ENCODE peak calls at places on chromosomes 11 and 22, in four cellular contexts. One of them, this sample, is unnamed.

GRCh38 chr22:37222440-37222971 is 10.2 kb upstream of the SSTR3 start:
- DNase-seq in effector CD4-positive, alpha-beta T cell: no peak
- DNase-seq in HCT116: no peak
- DNase-seq in GOT3: no peak
- DNase-seq in this sample: no peak

GRCh38 chr11:69044111-69045013 is 4.4 kb upstream of the TPCN2 start:
- DNase-seq in GOT3: no peak
- DNase-seq in HCT116: peak
- DNase-seq in effector CD4-positive, alpha-beta T cell: no peak
- DNase-seq in this sample: no peak

GRCh38 chr11:64794526-64794925 is 8.5 kb downstream of the MAP4K2 start:
- DNase-seq in GOT3: no peak
- DNase-seq in HCT116: no peak
- DNase-seq in effector CD4-positive, alpha-beta T cell: no peak
- DNase-seq in this sample: no peak

GRCh38 chr11:6523253-6523652 is 26.2 kb downstream of the DNHD1 start:
- DNase-seq in GOT3: no peak
- DNase-seq in HCT116: peak
- DNase-seq in effector CD4-positive, alpha-beta T cell: no peak
- DNase-seq in this sample: no peak

GRCh38 chr11:44718612-44719390 is 8.0 kb upstream of the TSPAN18 start:
- DNase-seq in HCT116: no peak
- DNase-seq in effector CD4-positive, alpha-beta T cell: no peak
- DNase-seq in GOT3: no peak
- DNase-seq in this sample: no peak

GRCh38 chr11:96306933-96307747 is 35.9 kb downstream of the MAML2 start:
- DNase-seq in GOT3: peak
- DNase-seq in effector CD4-positive, alpha-beta T cell: no peak
- DNase-seq in HCT116: peak
- DNase-seq in this sample: no peak

GRCh38 chr22:23722724-23723123 is 28.2 kb downstream of the ZNF70 start:
- DNase-seq in effector CD4-positive, alpha-beta T cell: no peak
- DNase-seq in HCT116: no peak
- DNase-seq in GOT3: no peak
- DNase-seq in this sample: no peak

GRCh38 chr11:132126973-132127900 is 756.8 kb downstream of the NTM start:
- DNase-seq in GOT3: no peak
- DNase-seq in effector CD4-positive, alpha-beta T cell: no peak
- DNase-seq in HCT116: no peak
- DNase-seq in this sample: no peak

GRCh38 chr11:74153224-74153623 is 17.6 kb downstream of the C2CD3 start:
- DNase-seq in GOT3: no peak
- DNase-seq in effector CD4-positive, alpha-beta T cell: no peak
- DNase-seq in HCT116: no peak
- DNase-seq in this sample: no peak

GRCh38 chr11:45089845-45090499 is 56.5 kb upstream of the PRDM11 start:
- DNase-seq in GOT3: no peak
- DNase-seq in effector CD4-positive, alpha-beta T cell: no peak
- DNase-seq in HCT116: no peak
- DNase-seq in this sample: no peak

GRCh38 chr11:113932788-113933187 is 28.2 kb downstream of the HTR3B start:
- DNase-seq in HCT116: no peak
- DNase-seq in effector CD4-positive, alpha-beta T cell: no peak
- DNase-seq in GOT3: no peak
- DNase-seq in this sample: no peak

GRCh38 chr11:14418801-14419417 is 59.9 kb upstream of the RRAS2 start:
- DNase-seq in GOT3: no peak
- DNase-seq in effector CD4-positive, alpha-beta T cell: no peak
- DNase-seq in HCT116: peak
- DNase-seq in this sample: no peak

GRCh38 chr11:95345651-95346050 is 114.6 kb upstream of the SESN3 start:
- DNase-seq in HCT116: no peak
- DNase-seq in effector CD4-positive, alpha-beta T cell: no peak
- DNase-seq in GOT3: no peak
- DNase-seq in this sample: no peak

GRCh38 chr11:14314127-14314526 is 44.9 kb downstream of the RRAS2 start:
- DNase-seq in HCT116: no peak
- DNase-seq in GOT3: no peak
- DNase-seq in effector CD4-positive, alpha-beta T cell: no peak
- DNase-seq in this sample: no peak

GRCh38 chr11:22472306-22472705 is 134.1 kb downstream of the SLC17A6 start:
- DNase-seq in effector CD4-positive, alpha-beta T cell: no peak
- DNase-seq in HCT116: no peak
- DNase-seq in GOT3: no peak
- DNase-seq in this sample: no peak